ENCODE peak calls at places on chromosomes 3 and 15, in seven cellular contexts. D is cardiac fibroblast, G is tibial nerve, X is NB4, I is glutamatergic neuron, M is SK-N-SH, O is fibroblast of pulmonary artery. C is an unnamed sample.
A peak's percentile ranks its signal among the peaks of the same experiment; 100 is the strongest.

GRCh38 chr3:15844889-15845288 is 47.1 kb upstream of the ANKRD28 start:
- DNase-seq in D (no peak), G (no peak), X (no peak), I (no peak), M (no peak), O (no peak), C (no peak)

GRCh38 chr3:24505678-24506560 is 11.3 kb upstream of the THRB start:
- DNase-seq in D (peak; percentile 43), G (no peak), X (no peak), I (no peak), M (no peak), O (no peak), C (no peak)

GRCh38 chr3:158434412-158435038 is 136.5 kb upstream of the MLF1 start:
- DNase-seq in D (peak; percentile 81), G (peak; percentile 92), X (peak; percentile 68), I (peak; percentile 46), M (peak; percentile 17), O (peak; percentile 83), C (peak; percentile 38)

GRCh38 chr3:28703858-28704257 is 355.2 kb upstream of the AZI2 start:
- DNase-seq in D (no peak), G (no peak), X (no peak), I (no peak), M (no peak), O (no peak), C (no peak)

GRCh38 chr15:99703603-99704443 is 29.4 kb downstream of the LYSMD4 start:
- DNase-seq in D (peak; percentile 91), G (peak; percentile 50), X (peak; percentile 74), I (no peak), M (no peak), O (peak; percentile 95), C (peak; percentile 86)

GRCh38 chr3:120855665-120856437 is 52.2 kb upstream of the STXBP5L start:
- DNase-seq in D (peak; percentile 89), G (no peak), X (no peak), I (no peak), M (no peak), O (peak; percentile 91), C (peak; percentile 35)

GRCh38 chr3:36812240-36812639 is 47.9 kb upstream of the DCLK3 start:
- DNase-seq in D (no peak), G (no peak), X (no peak), I (no peak), M (no peak), O (no peak), C (no peak)

GRCh38 chr3:30693470-30694120 is 87.2 kb downstream of the TGFBR2 start:
- DNase-seq in D (peak; percentile 86), G (peak; percentile 42), X (peak; percentile 80), I (no peak), M (peak; percentile 55), O (peak; percentile 85), C (peak; percentile 68)

GRCh38 chr15:83559310-83559966 is 94.5 kb upstream of the ADAMTSL3 start:
- DNase-seq in D (peak; percentile 80), G (peak; percentile 66), X (peak; percentile 69), I (peak; percentile 62), M (peak; percentile 66), O (peak; percentile 80), C (peak; percentile 49)

GRCh38 chr3:69878254-69878653 is 121.3 kb upstream of the SAMMSON start:
- DNase-seq in D (no peak), G (no peak), X (no peak), I (no peak), M (no peak), O (no peak), C (no peak)

GRCh38 chr15:29151111-29151857 is 118.3 kb downstream of the NSMCE3 start:
- DNase-seq in D (no peak), G (no peak), X (no peak), I (no peak), M (no peak), O (no peak), C (no peak)

GRCh38 chr3:100007313-100007712 is 107.0 kb downstream of the FILIP1L start:
- DNase-seq in D (no peak), G (no peak), X (no peak), I (no peak), M (no peak), O (no peak), C (no peak)

GRCh38 chr3:100008081-100008698 is 106.1 kb downstream of the FILIP1L start:
- DNase-seq in D (peak; percentile 38), G (no peak), X (no peak), I (no peak), M (no peak), O (no peak), C (no peak)

GRCh38 chr3:100005670-100006393 is 108.5 kb downstream of the FILIP1L start:
- DNase-seq in D (peak; percentile 33), G (no peak), X (no peak), I (no peak), M (no peak), O (peak; percentile 52), C (no peak)

GRCh38 chr3:100004931-100005330 is 109.4 kb downstream of the FILIP1L start:
- DNase-seq in D (peak; percentile 46), G (no peak), X (no peak), I (no peak), M (no peak), O (peak; percentile 61), C (no peak)

GRCh38 chr3:100006570-100007271 is 107.6 kb downstream of the FILIP1L start:
- DNase-seq in D (peak; percentile 67), G (no peak), X (no peak), I (no peak), M (no peak), O (peak; percentile 63), C (no peak)
- TF ChIP-seq CTCF in D (no peak), G (peak; percentile 6), X (no peak), I (no peak), M (peak; percentile 49), O (peak; percentile 25), C (no peak)

GRCh38 chr3:107117922-107118576 is 259.2 kb upstream of the CCDC54 start:
- DNase-seq in D (peak; percentile 90), G (peak; percentile 50), X (peak; percentile 58), I (peak; percentile 51), M (peak; percentile 70), O (peak; percentile 89), C (peak; percentile 77)
- TF ChIP-seq CTCF in D (peak; percentile 65), G (peak; percentile 49), X (peak; percentile 33), I (peak; percentile 50), M (peak; percentile 78), O (peak; percentile 65), C (peak; percentile 60)

GRCh38 chr15:64614519-64614918 is 154.1 kb downstream of the ZNF609 start:
- DNase-seq in D (no peak), G (no peak), X (no peak), I (no peak), M (no peak), O (no peak), C (no peak)
- TF ChIP-seq CTCF in D (no peak), G (no peak), X (no peak), I (no peak), M (no peak), O (no peak), C (no peak)

DNA sequence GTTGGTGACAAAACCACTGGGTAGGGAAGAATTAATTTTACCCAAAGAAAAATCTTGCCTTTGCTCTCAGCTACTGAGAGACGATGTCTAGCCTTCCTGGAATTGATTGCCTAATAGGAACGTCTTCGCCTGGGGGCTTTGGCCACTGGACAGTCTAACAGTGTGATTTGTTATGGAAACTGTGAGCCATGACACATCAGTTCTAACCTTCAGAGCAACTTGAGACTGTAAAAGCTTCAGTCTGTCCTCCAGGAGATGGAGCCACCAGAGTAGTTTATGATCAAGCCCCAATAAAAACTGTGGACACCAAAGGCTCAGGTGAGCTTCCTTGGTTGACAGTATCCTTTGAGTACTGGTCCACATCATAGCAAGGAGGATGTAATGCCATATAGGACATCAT is 235.8 kb upstream of the TMCO5A start:
- DNase-seq in D (no peak), G (no peak), X (peak; percentile 1), I (no peak), M (no peak), O (peak; percentile 7), C (no peak)
- TF ChIP-seq CTCF in D (no peak), G (no peak), X (no peak), I (no peak), M (no peak), O (no peak), C (no peak)

C was measured in astrocyte of the cerebellum.